ENCODE peak calls at places on chromosomes 11 and 22, in eight cellular contexts. One of them, this sample, is unnamed. For H3K36me3 and H3K4me1, the result is how much of the 10 kb centered on the place peaks cover.

GRCh38 chr11:130155106-130155505 is 4.5 kb upstream of the ST14 start:
- DNase-seq in adrenal gland: no peak
- DNase-seq in upper lobe of left lung: no peak
- DNase-seq in psoas muscle: no peak
- DNase-seq in HCT116: no peak
- DNase-seq in heart left ventricle: no peak
- DNase-seq in PC-3: no peak
- DNase-seq in fibroblast of lung: no peak
- DNase-seq in this sample: no peak

GRCh38 chr11:119218141-119218878 is 12.2 kb downstream of the CBL start:
- DNase-seq in HCT116: peak
- DNase-seq in PC-3: peak
- DNase-seq in adrenal gland: no peak
- DNase-seq in upper lobe of left lung: no peak
- DNase-seq in psoas muscle: no peak
- DNase-seq in heart left ventricle: no peak
- DNase-seq in fibroblast of lung: peak
- DNase-seq in this sample: no peak

GRCh38 chr11:107675902-107676301 is 36.0 kb downstream of the SLN start:
- DNase-seq in PC-3: no peak
- DNase-seq in psoas muscle: no peak
- DNase-seq in HCT116: no peak
- DNase-seq in adrenal gland: no peak
- DNase-seq in fibroblast of lung: no peak
- DNase-seq in upper lobe of left lung: no peak
- DNase-seq in heart left ventricle: no peak
- DNase-seq in this sample: no peak

GRCh38 chr11:65538915-65539374 is 14.1 kb downstream of the SCYL1 start:
- DNase-seq in PC-3: no peak
- DNase-seq in upper lobe of left lung: no peak
- DNase-seq in adrenal gland: no peak
- DNase-seq in psoas muscle: no peak
- DNase-seq in fibroblast of lung: no peak
- DNase-seq in heart left ventricle: no peak
- DNase-seq in HCT116: no peak
- DNase-seq in this sample: no peak

GRCh38 chr22:42343551-42344081 is 73.2 kb upstream of the TCF20 start:
- DNase-seq in heart left ventricle: no peak
- DNase-seq in psoas muscle: no peak
- DNase-seq in PC-3: peak
- DNase-seq in upper lobe of left lung: no peak
- DNase-seq in adrenal gland: no peak
- DNase-seq in fibroblast of lung: no peak
- DNase-seq in HCT116: no peak
- DNase-seq in this sample: peak

GRCh38 chr11:17238377-17238776 is 30.6 kb upstream of the PIK3C2A start:
- DNase-seq in upper lobe of left lung: no peak
- DNase-seq in heart left ventricle: no peak
- DNase-seq in PC-3: peak
- DNase-seq in adrenal gland: no peak
- DNase-seq in HCT116: no peak
- DNase-seq in psoas muscle: no peak
- DNase-seq in fibroblast of lung: no peak
- DNase-seq in this sample: no peak

GRCh38 chr11:114170226-114170625 is 110.7 kb downstream of the ZBTB16 start:
- DNase-seq in adrenal gland: no peak
- DNase-seq in upper lobe of left lung: no peak
- DNase-seq in fibroblast of lung: no peak
- DNase-seq in HCT116: no peak
- DNase-seq in PC-3: no peak
- DNase-seq in heart left ventricle: no peak
- DNase-seq in psoas muscle: peak
- DNase-seq in this sample: no peak

GRCh38 chr11:128936546-128937275 is 6.0 kb downstream of the TP53AIP1 start:
- DNase-seq in adrenal gland: peak
- DNase-seq in heart left ventricle: no peak
- DNase-seq in HCT116: no peak
- DNase-seq in fibroblast of lung: no peak
- DNase-seq in psoas muscle: no peak
- DNase-seq in upper lobe of left lung: no peak
- DNase-seq in PC-3: no peak
- DNase-seq in this sample: peak

GRCh38 chr11:15213471-15214231 is 98.9 kb downstream of the INSC start:
- DNase-seq in heart left ventricle: no peak
- DNase-seq in PC-3: no peak
- DNase-seq in HCT116: no peak
- DNase-seq in upper lobe of left lung: no peak
- DNase-seq in fibroblast of lung: no peak
- DNase-seq in adrenal gland: no peak
- DNase-seq in psoas muscle: no peak
- DNase-seq in this sample: no peak

GRCh38 chr11:76664578-76665061 is 5.9 kb downstream of the LRRC32 start:
- DNase-seq in upper lobe of left lung: no peak
- DNase-seq in heart left ventricle: no peak
- DNase-seq in fibroblast of lung: no peak
- DNase-seq in adrenal gland: peak
- DNase-seq in psoas muscle: no peak
- DNase-seq in PC-3: no peak
- DNase-seq in HCT116: no peak
- DNase-seq in this sample: peak

GRCh38 chr11:32396331-32396730 is 39.0 kb downstream of the WT1 start:
- DNase-seq in PC-3: no peak
- DNase-seq in HCT116: no peak
- DNase-seq in heart left ventricle: no peak
- DNase-seq in psoas muscle: no peak
- DNase-seq in fibroblast of lung: no peak
- DNase-seq in adrenal gland: no peak
- DNase-seq in upper lobe of left lung: no peak
- DNase-seq in this sample: no peak

GRCh38 chr11:125141686-125142535 is 22.6 kb upstream of the PKNOX2 start:
- DNase-seq in heart left ventricle: peak
- DNase-seq in adrenal gland: peak
- DNase-seq in fibroblast of lung: peak
- DNase-seq in HCT116: no peak
- DNase-seq in PC-3: peak
- DNase-seq in psoas muscle: peak
- DNase-seq in upper lobe of left lung: peak
- DNase-seq in this sample: peak

GRCh38 chr11:70527429-70528045 is 129.2 kb downstream of the CTTN start:
- DNase-seq in PC-3: no peak
- DNase-seq in heart left ventricle: no peak
- DNase-seq in adrenal gland: no peak
- DNase-seq in HCT116: no peak
- DNase-seq in fibroblast of lung: no peak
- DNase-seq in upper lobe of left lung: no peak
- DNase-seq in psoas muscle: peak
- DNase-seq in this sample: peak

GRCh38 chr11:22561283-22561682 is 64.3 kb downstream of the FANCF start:
- DNase-seq in fibroblast of lung: no peak
- DNase-seq in heart left ventricle: no peak
- DNase-seq in psoas muscle: no peak
- DNase-seq in HCT116: no peak
- DNase-seq in upper lobe of left lung: no peak
- DNase-seq in PC-3: no peak
- DNase-seq in adrenal gland: no peak
- DNase-seq in this sample: no peak

GRCh38 chr22:17903564-17904295 is 120.6 kb downstream of the MICAL3 start:
- DNase-seq in fibroblast of lung: no peak
- DNase-seq in upper lobe of left lung: no peak
- DNase-seq in heart left ventricle: no peak
- DNase-seq in HCT116: no peak
- DNase-seq in psoas muscle: no peak
- DNase-seq in adrenal gland: no peak
- DNase-seq in PC-3: no peak
- DNase-seq in this sample: no peak

GRCh38 chr22:35838849-35839646 is 121.4 kb downstream of the APOL5 start:
- DNase-seq in PC-3: peak
- DNase-seq in upper lobe of left lung: no peak
- DNase-seq in fibroblast of lung: peak
- DNase-seq in HCT116: peak
- DNase-seq in psoas muscle: no peak
- DNase-seq in adrenal gland: peak
- DNase-seq in heart left ventricle: no peak
- DNase-seq in this sample: peak

GRCh38 chr11:96335389-96335788 is 7.6 kb downstream of the MAML2 start:
- DNase-seq in HCT116: no peak
- DNase-seq in heart left ventricle: no peak
- DNase-seq in upper lobe of left lung: peak
- DNase-seq in PC-3: no peak
- DNase-seq in psoas muscle: no peak
- DNase-seq in adrenal gland: no peak
- DNase-seq in fibroblast of lung: peak
- DNase-seq in this sample: no peak

DNA sequence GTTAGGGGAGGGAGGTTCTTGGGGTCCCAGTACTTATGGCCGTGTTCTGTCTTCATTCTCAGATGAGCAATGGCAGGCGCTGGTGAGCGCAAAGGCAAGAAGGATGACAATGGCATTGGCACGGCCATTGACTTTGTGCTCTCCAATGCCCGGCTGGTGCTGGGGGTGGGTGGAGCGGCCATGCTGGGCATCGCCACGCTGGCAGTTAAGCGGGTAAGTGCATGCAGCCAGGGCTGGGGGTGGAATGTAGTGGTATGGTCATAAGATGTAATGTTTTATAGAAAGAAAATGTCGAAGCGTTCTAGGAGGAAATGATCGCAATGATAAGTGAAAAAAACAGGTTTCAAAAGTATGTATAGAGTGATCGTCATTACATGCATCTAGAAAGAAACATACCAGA is 9.1 kb upstream of the ATF4 start:
- DNase-seq in psoas muscle: peak
- DNase-seq in upper lobe of left lung: no peak
- DNase-seq in PC-3: no peak
- DNase-seq in fibroblast of lung: no peak
- DNase-seq in adrenal gland: no peak
- DNase-seq in heart left ventricle: no peak
- DNase-seq in HCT116: no peak
- DNase-seq in this sample: no peak
- H3K36me3 ChIP-seq in psoas muscle: under half
- H3K36me3 ChIP-seq in upper lobe of left lung: half or more
- H3K36me3 ChIP-seq in PC-3: under half
- H3K36me3 ChIP-seq in fibroblast of lung: under half
- H3K36me3 ChIP-seq in adrenal gland: half or more
- H3K36me3 ChIP-seq in heart left ventricle: half or more
- H3K36me3 ChIP-seq in HCT116: half or more
- H3K36me3 ChIP-seq in this sample: half or more

GRCh38 chr11:695332-695605 is 247 bp upstream of the DEAF1 start:
- DNase-seq in fibroblast of lung: no peak
- DNase-seq in upper lobe of left lung: no peak
- DNase-seq in psoas muscle: no peak
- DNase-seq in PC-3: no peak
- DNase-seq in HCT116: no peak
- DNase-seq in adrenal gland: no peak
- DNase-seq in heart left ventricle: no peak
- DNase-seq in this sample: no peak
- H3K4me1 ChIP-seq in fibroblast of lung: under half
- H3K4me1 ChIP-seq in upper lobe of left lung: under half
- H3K4me1 ChIP-seq in psoas muscle: under half
- H3K4me1 ChIP-seq in PC-3: under half
- H3K4me1 ChIP-seq in HCT116: under half
- H3K4me1 ChIP-seq in adrenal gland: under half
- H3K4me1 ChIP-seq in heart left ventricle: under half
- H3K4me1 ChIP-seq in this sample: under half

GRCh38 chr11:35558468-35558867 is 33.1 kb upstream of the PAMR1 start:
- DNase-seq in HCT116: no peak
- DNase-seq in psoas muscle: no peak
- DNase-seq in heart left ventricle: no peak
- DNase-seq in adrenal gland: no peak
- DNase-seq in PC-3: no peak
- DNase-seq in upper lobe of left lung: no peak
- DNase-seq in fibroblast of lung: peak
- DNase-seq in this sample: no peak

GRCh38 chr11:35555238-35555887 is 29.9 kb upstream of the PAMR1 start:
- DNase-seq in adrenal gland: no peak
- DNase-seq in HCT116: no peak
- DNase-seq in psoas muscle: no peak
- DNase-seq in heart left ventricle: no peak
- DNase-seq in PC-3: no peak
- DNase-seq in upper lobe of left lung: no peak
- DNase-seq in fibroblast of lung: peak
- DNase-seq in this sample: no peak

GRCh38 chr11:35553021-35553420 is 27.6 kb upstream of the PAMR1 start:
- DNase-seq in psoas muscle: no peak
- DNase-seq in PC-3: no peak
- DNase-seq in heart left ventricle: no peak
- DNase-seq in adrenal gland: no peak
- DNase-seq in upper lobe of left lung: no peak
- DNase-seq in fibroblast of lung: no peak
- DNase-seq in HCT116: no peak
- DNase-seq in this sample: no peak

GRCh38 chr11:35553831-35554230 is 28.4 kb upstream of the PAMR1 start:
- DNase-seq in adrenal gland: no peak
- DNase-seq in heart left ventricle: no peak
- DNase-seq in HCT116: no peak
- DNase-seq in fibroblast of lung: peak
- DNase-seq in PC-3: peak
- DNase-seq in psoas muscle: no peak
- DNase-seq in upper lobe of left lung: no peak
- DNase-seq in this sample: no peak

GRCh38 chr11:35554491-35555237 is 29.2 kb upstream of the PAMR1 start:
- DNase-seq in HCT116: no peak
- DNase-seq in psoas muscle: no peak
- DNase-seq in upper lobe of left lung: no peak
- DNase-seq in adrenal gland: no peak
- DNase-seq in PC-3: peak
- DNase-seq in heart left ventricle: no peak
- DNase-seq in fibroblast of lung: no peak
- DNase-seq in this sample: no peak
- TF ChIP-seq CTCF in HCT116: no peak
- TF ChIP-seq CTCF in psoas muscle: no peak
- TF ChIP-seq CTCF in upper lobe of left lung: peak
- TF ChIP-seq CTCF in adrenal gland: peak
- TF ChIP-seq CTCF in PC-3: peak
- TF ChIP-seq CTCF in heart left ventricle: no peak
- TF ChIP-seq CTCF in fibroblast of lung: peak
- TF ChIP-seq CTCF in this sample: no peak

DNA sequence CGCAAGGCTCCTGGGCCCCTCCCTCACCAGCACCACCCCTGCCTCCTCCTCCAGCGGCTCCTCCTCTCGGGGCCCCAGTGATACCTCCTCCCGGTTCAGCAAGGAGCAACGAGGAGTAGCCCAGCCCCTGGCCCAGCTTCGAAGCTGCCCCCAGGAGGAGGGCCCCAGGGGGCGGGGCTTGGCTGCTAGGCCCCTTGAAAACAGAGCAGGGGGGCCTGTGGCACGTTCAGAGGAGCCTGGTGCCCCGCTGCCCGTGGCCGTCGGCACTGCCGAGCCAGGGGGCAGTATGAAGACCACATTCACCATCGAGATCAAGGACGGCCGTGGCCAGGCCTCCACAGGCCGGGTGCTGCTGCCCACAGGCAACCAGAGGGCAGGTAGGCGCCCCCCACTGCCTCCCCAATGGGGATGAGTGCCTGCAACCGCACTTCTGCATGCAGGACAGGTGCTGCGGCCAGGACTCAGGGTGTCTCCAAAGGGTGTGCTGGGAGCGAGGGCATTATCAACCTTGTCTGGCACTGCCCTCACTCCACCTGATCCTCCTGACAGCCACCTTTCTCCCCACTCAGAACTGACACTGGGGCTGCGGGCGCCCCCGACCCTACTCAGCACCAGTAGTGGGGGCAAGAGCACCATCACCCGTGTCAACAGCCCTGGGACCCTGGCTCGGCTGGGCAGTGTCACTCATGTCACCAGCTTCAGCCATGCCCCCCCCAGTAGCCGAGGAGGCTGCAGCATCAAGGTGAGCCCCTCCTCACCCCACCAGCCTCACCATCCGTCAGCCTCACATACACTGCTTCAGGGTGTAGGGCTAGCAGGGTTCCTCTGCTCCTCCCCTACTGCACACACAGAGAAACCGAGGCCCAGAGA is 10.2 kb downstream of the SMTN start:
- DNase-seq in HCT116: no peak
- DNase-seq in heart left ventricle: no peak
- DNase-seq in adrenal gland: no peak
- DNase-seq in PC-3: no peak
- DNase-seq in fibroblast of lung: no peak
- DNase-seq in psoas muscle: peak
- DNase-seq in upper lobe of left lung: no peak
- DNase-seq in this sample: no peak
- H3K36me3 ChIP-seq in HCT116: half or more
- H3K36me3 ChIP-seq in heart left ventricle: half or more
- H3K36me3 ChIP-seq in adrenal gland: half or more
- H3K36me3 ChIP-seq in PC-3: under half
- H3K36me3 ChIP-seq in fibroblast of lung: half or more
- H3K36me3 ChIP-seq in psoas muscle: under half
- H3K36me3 ChIP-seq in upper lobe of left lung: half or more
- H3K36me3 ChIP-seq in this sample: under half